ENCODE peak calls at places on chromosomes 7 and 10, in nine cellular contexts. I, R, X, M, V, T, G, C and B are unnamed samples.

GRCh38 chr7:155477469-155477868 is 19.5 kb downstream of the EN2 start:
- DNase-seq in I (no peak), R (no peak), X (no peak), M (no peak), V (no peak), T (no peak), G (no peak), C (peak), B (no peak)

GRCh38 chr10:105138287-105138854 is 497.3 kb downstream of the SORCS3 start:
- DNase-seq in I (no peak), R (no peak), X (no peak), M (no peak), V (no peak), T (peak), G (no peak), C (no peak), B (no peak)

GRCh38 chr10:123150986-123151738 is 3.0 kb upstream of the BUB3 start:
- DNase-seq in I (no peak), R (no peak), X (no peak), M (peak), V (peak), T (no peak), G (no peak), C (peak), B (no peak)

GRCh38 chr7:70210200-70210960 is 612.1 kb downstream of the AUTS2 start:
- DNase-seq in I (no peak), R (no peak), X (no peak), M (no peak), V (no peak), T (no peak), G (no peak), C (no peak), B (no peak)

GRCh38 chr7:154409703-154410311 is 357.6 kb downstream of the DPP6 start:
- DNase-seq in I (peak), R (no peak), X (peak), M (peak), V (peak), T (peak), G (no peak), C (peak), B (no peak)

GRCh38 chr7:157606140-157606539 is 269.3 kb downstream of the DNAJB6 start:
- DNase-seq in I (no peak), R (no peak), X (no peak), M (no peak), V (no peak), T (no peak), G (no peak), C (no peak), B (no peak)

GRCh38 chr10:120365872-120366271 is 91.2 kb upstream of the PLPP4 start:
- DNase-seq in I (no peak), R (no peak), X (peak), M (no peak), V (no peak), T (no peak), G (no peak), C (no peak), B (no peak)

GRCh38 chr7:112362053-112362650 is 88.1 kb upstream of the IFRD1 start:
- DNase-seq in I (no peak), R (no peak), X (no peak), M (no peak), V (peak), T (no peak), G (no peak), C (no peak), B (no peak)

GRCh38 chr7:11931306-11931705 is 99.3 kb upstream of the THSD7A start:
- DNase-seq in I (no peak), R (no peak), X (peak), M (no peak), V (no peak), T (no peak), G (no peak), C (no peak), B (no peak)

GRCh38 chr7:73811760-73812168 is 19.0 kb upstream of the CLDN4 start:
- DNase-seq in I (peak), R (peak), X (peak), M (peak), V (peak), T (no peak), G (no peak), C (peak), B (peak)

GRCh38 chr7:131633342-131633843 is 77.0 kb upstream of the PODXL start:
- DNase-seq in I (no peak), R (no peak), X (peak), M (no peak), V (no peak), T (no peak), G (no peak), C (peak), B (no peak)

GRCh38 chr10:8114741-8115340 is 60.4 kb downstream of the GATA3 start:
- DNase-seq in I (no peak), R (no peak), X (no peak), M (no peak), V (no peak), T (no peak), G (no peak), C (no peak), B (no peak)

GRCh38 chr10:28676297-28676967 is 889 bp upstream of the BAMBI start:
- DNase-seq in I (no peak), R (peak), X (peak), M (peak), V (peak), T (no peak), G (peak), C (peak), B (no peak)

GRCh38 chr7:80236696-80237095 is 102.1 kb downstream of the GNAI1 start:
- DNase-seq in I (no peak), R (no peak), X (no peak), M (no peak), V (no peak), T (no peak), G (no peak), C (no peak), B (no peak)

GRCh38 chr7:76409537-76409936 is at the start of gene SSC4D:
- DNase-seq in I (no peak), R (no peak), X (no peak), M (peak), V (peak), T (no peak), G (no peak), C (no peak), B (no peak)